ENCODE peak calls at places on chromosome 2, in ten cellular contexts. K is tibial artery; F is AG04450; E is cardiac fibroblast; J is psoas muscle; A is HL-60; Q is WERI-Rb-1; L is upper lobe of left lung; Z is CD4-positive, alpha-beta T cell; P is kidney epithelial cell. S is an unnamed sample.

GRCh38 chr2:102753563-102754159 is 8.2 kb upstream of the TMEM182 start:
- DNase-seq in E (peak), F (no peak), K (peak), L (no peak), A (peak), Q (peak), J (no peak), P (no peak), Z (no peak), S (no peak)

GRCh38 chr2:149370061-149370775 is 39.8 kb downstream of the LYPD6 start:
- DNase-seq in Z (no peak), Q (no peak), A (no peak), K (no peak), F (no peak), L (no peak), P (no peak), E (no peak), J (no peak), S (no peak)

GRCh38 chr2:162821176-162821575 is 17.4 kb downstream of the KCNH7 start:
- DNase-seq in L (no peak), P (peak), E (no peak), Z (no peak), F (no peak), K (no peak), J (no peak), A (no peak), Q (no peak), S (no peak)

GRCh38 chr2:151207100-151207499 is 54.6 kb downstream of the RBM43 start:
- DNase-seq in L (no peak), A (no peak), P (no peak), E (no peak), Z (no peak), Q (no peak), F (no peak), K (no peak), J (no peak), S (no peak)

GRCh38 chr2:236343400-236344161 is 79.4 kb upstream of the ASB18 start:
- DNase-seq in P (peak), A (peak), J (no peak), F (peak), Q (peak), L (no peak), Z (peak), K (peak), E (peak), S (no peak)

GRCh38 chr2:20008703-20009102 is 3.8 kb downstream of the MATN3 start:
- DNase-seq in F (no peak), A (no peak), Z (no peak), J (no peak), E (no peak), K (no peak), Q (no peak), L (no peak), P (no peak), S (no peak)

GRCh38 chr2:123518387-123518786 is 506.7 kb upstream of the CNTNAP5 start:
- DNase-seq in E (peak), A (no peak), Q (no peak), P (no peak), Z (no peak), J (no peak), L (no peak), F (no peak), K (no peak), S (no peak)

GRCh38 chr2:207901401-207901800 is 123.9 kb downstream of the PLEKHM3 start:
- DNase-seq in K (no peak), P (no peak), A (no peak), Q (no peak), L (no peak), Z (no peak), E (no peak), J (no peak), F (no peak), S (no peak)

GRCh38 chr2:102284611-102285010 is 26.8 kb upstream of the IL1RL1 start:
- DNase-seq in J (no peak), F (no peak), Z (no peak), L (no peak), P (no peak), Q (no peak), K (no peak), A (no peak), E (no peak), S (no peak)

GRCh38 chr2:224838335-224838734 is 122.2 kb upstream of the CCDC195 start:
- DNase-seq in K (no peak), E (peak), Z (no peak), Q (no peak), P (no peak), F (no peak), J (no peak), L (no peak), A (no peak), S (no peak)

GRCh38 chr2:11395971-11396689 is 51.7 kb upstream of the ROCK2 start:
- DNase-seq in E (no peak), Z (no peak), J (no peak), F (no peak), P (no peak), A (no peak), Q (no peak), L (no peak), K (no peak), S (no peak)

GRCh38 chr2:55899881-55900280 is 23.7 kb downstream of the EFEMP1 start:
- DNase-seq in E (no peak), L (no peak), J (no peak), K (no peak), Q (no peak), P (no peak), F (no peak), Z (no peak), A (no peak), S (no peak)

GRCh38 chr2:116924509-116924908 is 890.0 kb upstream of the DDX18 start:
- DNase-seq in L (no peak), Z (no peak), F (no peak), K (no peak), Q (no peak), P (no peak), J (no peak), E (no peak), A (no peak), S (no peak)

GRCh38 chr2:216139884-216140283 is 30.7 kb downstream of the XRCC5 start:
- DNase-seq in J (no peak), A (peak), F (no peak), K (no peak), P (no peak), L (no peak), Q (peak), Z (peak), E (no peak), S (no peak)

GRCh38 chr2:120310136-120310535 is 35.8 kb upstream of the INHBB start:
- DNase-seq in L (no peak), F (no peak), A (no peak), Q (no peak), K (no peak), E (no peak), J (no peak), Z (no peak), P (no peak), S (no peak)

GRCh38 chr2:1731963-1732768 is 12.1 kb downstream of the PXDN start:
- DNase-seq in Z (no peak), A (no peak), K (peak), F (peak), P (peak), Q (no peak), J (peak), L (no peak), E (peak), S (no peak)

GRCh38 chr2:63378589-63378988 is 209.7 kb downstream of the WDPCP start:
- DNase-seq in A (no peak), K (no peak), F (no peak), Q (no peak), E (no peak), J (no peak), P (peak), L (no peak), Z (no peak), S (no peak)

GRCh38 chr2:127098711-127099110 is 8.2 kb downstream of the BIN1 start:
- DNase-seq in J (peak), E (no peak), Q (no peak), P (no peak), Z (no peak), F (no peak), A (no peak), K (no peak), L (no peak), S (no peak)

GRCh38 chr2:117686699-117687098 is 127.8 kb upstream of the DDX18 start:
- DNase-seq in F (no peak), Q (no peak), Z (no peak), A (no peak), E (no peak), P (no peak), J (no peak), K (no peak), L (no peak), S (no peak)

DNA sequence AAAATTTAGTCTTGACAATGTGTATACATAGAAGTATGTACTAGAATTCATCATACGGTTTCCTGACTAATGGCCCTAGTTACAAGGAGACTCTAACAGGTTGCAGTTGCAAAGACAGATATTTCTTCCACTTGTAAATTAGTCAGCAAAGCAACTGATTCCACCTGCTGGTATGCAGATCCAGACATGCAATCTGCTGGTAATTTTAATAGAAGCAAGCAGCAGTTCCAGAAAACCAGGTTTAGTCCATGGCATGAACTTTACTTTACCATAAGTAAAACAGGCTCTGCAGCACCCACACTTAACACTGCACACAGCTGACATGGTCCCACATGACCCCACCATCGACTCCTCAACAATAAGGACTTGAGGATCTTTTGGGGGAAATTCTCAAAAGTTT is 110.9 kb upstream of the SP3 start:
- DNase-seq in J (no peak), F (no peak), L (no peak), Q (no peak), Z (no peak), K (no peak), E (no peak), P (no peak), A (no peak), S (no peak)
- TF ChIP-seq CTCF in J (no peak), F (peak), L (no peak), Q (no peak), Z (no peak), K (no peak), E (no peak), P (no peak), A (no peak), S (no peak)

GRCh38 chr2:201344663-201345366 is 12.3 kb downstream of the FLACC1 start:
- DNase-seq in E (no peak), A (no peak), F (no peak), J (no peak), Z (no peak), P (no peak), K (no peak), Q (peak), L (no peak), S (no peak)
- TF ChIP-seq CTCF in E (no peak), A (no peak), F (no peak), J (no peak), Z (no peak), P (peak), K (no peak), Q (peak), L (no peak), S (no peak)

GRCh38 chr2:83823238-83823637 is 635.8 kb downstream of the SUCLG1 start:
- DNase-seq in F (no peak), Q (no peak), L (no peak), A (no peak), J (no peak), K (no peak), P (no peak), Z (no peak), E (no peak), S (no peak)

GRCh38 chr2:83817511-83817910 is 641.6 kb downstream of the SUCLG1 start:
- DNase-seq in F (no peak), Z (no peak), A (peak), E (peak), J (no peak), Q (no peak), K (no peak), L (no peak), P (no peak), S (no peak)
- TF ChIP-seq CTCF in F (no peak), Z (no peak), A (no peak), E (no peak), J (no peak), Q (peak), K (no peak), L (no peak), P (no peak), S (no peak)

GRCh38 chr2:32489061-32489460 is 132.2 kb downstream of the BIRC6 start:
- DNase-seq in Z (no peak), E (no peak), L (no peak), F (no peak), Q (no peak), P (no peak), K (no peak), A (no peak), J (no peak), S (no peak)
- TF ChIP-seq CTCF in Z (no peak), E (no peak), L (no peak), F (no peak), Q (no peak), P (no peak), K (no peak), A (no peak), J (no peak), S (no peak)

DNA sequence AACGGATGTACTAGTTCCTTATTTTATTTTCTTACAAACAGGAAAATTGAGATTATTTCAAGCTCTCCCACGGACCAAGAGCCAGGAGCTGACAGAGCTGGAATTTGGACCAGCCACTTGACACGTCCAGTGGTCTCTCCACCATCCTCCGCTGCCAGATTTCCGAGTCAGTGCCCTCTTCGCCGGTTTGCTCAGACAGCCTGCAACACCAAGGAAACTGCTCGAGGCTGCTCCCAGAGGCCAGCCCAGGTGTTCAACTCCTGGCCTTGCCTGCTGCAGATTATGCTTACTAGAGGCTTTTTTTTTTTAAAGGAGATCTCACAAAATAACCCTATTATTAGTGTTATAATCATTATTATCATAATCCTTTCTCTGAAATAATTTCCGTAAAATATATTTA is 779.8 kb downstream of the RNF144A start:
- DNase-seq in L (no peak), Q (peak), A (no peak), Z (no peak), J (no peak), E (no peak), K (no peak), F (no peak), P (no peak), S (no peak)
- TF ChIP-seq CTCF in L (no peak), Q (peak), A (no peak), Z (no peak), J (no peak), E (no peak), K (no peak), F (no peak), P (no peak), S (no peak)

GRCh38 chr2:219142329-219142728 is 18.3 kb downstream of the NHEJ1 start:
- DNase-seq in Z (no peak), A (no peak), K (peak), Q (no peak), E (peak), J (peak), F (peak), L (peak), P (peak), S (no peak)
- TF ChIP-seq CTCF in Z (no peak), A (no peak), K (no peak), Q (no peak), E (peak), J (no peak), F (peak), L (no peak), P (peak), S (no peak)

S was measured in natural killer cell.